ENCODE peak calls at places on chromosomes 1 and 21, in six cellular contexts. C is kidney, K is stomach, S is brain microvascular endothelial cell, A is endodermal cell, B is astrocyte of the spinal cord. T is an unnamed sample.

GRCh38 chr21:14750041-14750440 is 203.9 kb upstream of the SAMSN1 start:
- DNase-seq in C (no peak), K (no peak), S (no peak), A (no peak), B (no peak), T (no peak)

GRCh38 chr1:155005076-155005971 is 2.7 kb downstream of the ZBTB7B start:
- DNase-seq in C (no peak), K (peak), S (no peak), A (no peak), B (no peak), T (no peak)

GRCh38 chr1:100463809-100464424 is 74.0 kb upstream of the GPR88 start:
- DNase-seq in C (peak), K (peak), S (peak), A (peak), B (peak), T (no peak)

GRCh38 chr1:65795311-65795710 is 2.6 kb downstream of the PDE4B start:
- DNase-seq in C (no peak), K (no peak), S (no peak), A (no peak), B (no peak), T (no peak)

GRCh38 chr1:160157174-160157573 is 5.8 kb downstream of the ATP1A4 start:
- DNase-seq in C (no peak), K (no peak), S (no peak), A (no peak), B (no peak), T (no peak)

GRCh38 chr1:173057984-173058383 is 7.2 kb upstream of the TNFSF18 start:
- DNase-seq in C (no peak), K (no peak), S (no peak), A (no peak), B (no peak), T (no peak)

GRCh38 chr1:11406845-11407244 is 72.1 kb upstream of the DISP3 start:
- DNase-seq in C (no peak), K (no peak), S (no peak), A (no peak), B (no peak), T (no peak)

GRCh38 chr1:177383715-177384114 is 213.0 kb downstream of the BRINP2 start:
- DNase-seq in C (no peak), K (no peak), S (no peak), A (no peak), B (peak), T (no peak)

GRCh38 chr1:36652011-36652410 is 169.3 kb upstream of the CSF3R start:
- DNase-seq in C (no peak), K (no peak), S (no peak), A (no peak), B (no peak), T (no peak)

GRCh38 chr1:207058252-207058651 is 5.2 kb downstream of the PFKFB2 start:
- DNase-seq in C (no peak), K (no peak), S (no peak), A (no peak), B (no peak), T (no peak)

GRCh38 chr1:63321788-63322247 is 549 bp upstream of the FOXD3 start:
- DNase-seq in C (no peak), K (no peak), S (no peak), A (peak), B (no peak), T (no peak)

GRCh38 chr1:208261874-208262273 is 17.7 kb upstream of the PLXNA2 start:
- DNase-seq in C (no peak), K (no peak), S (no peak), A (no peak), B (no peak), T (no peak)

GRCh38 chr1:222786107-222786506 is 28.7 kb upstream of the DISP1 start:
- DNase-seq in C (no peak), K (no peak), S (no peak), A (no peak), B (no peak), T (no peak)

GRCh38 chr1:226309398-226310122 is 596 bp upstream of the LIN9 start:
- DNase-seq in C (peak), K (no peak), S (peak), A (no peak), B (no peak), T (no peak)

GRCh38 chr1:69863704-69864103 is 296.0 kb downstream of the LRRC7 start:
- DNase-seq in C (no peak), K (no peak), S (no peak), A (no peak), B (no peak), T (no peak)

GRCh38 chr1:91729621-91730348 is 156.2 kb downstream of the TGFBR3 start:
- DNase-seq in C (no peak), K (no peak), S (no peak), A (no peak), B (no peak), T (no peak)

GRCh38 chr1:225987491-225988316 is 11.4 kb downstream of the SDE2 start:
- DNase-seq in C (no peak), K (no peak), S (no peak), A (no peak), B (peak), T (no peak)

GRCh38 chr1:151210830-151211229 is 12.5 kb downstream of the PIP5K1A start:
- DNase-seq in C (no peak), K (no peak), S (no peak), A (no peak), B (peak), T (no peak)

GRCh38 chr1:111334169-111334568 is 43.5 kb downstream of the CHIA start:
- DNase-seq in C (no peak), K (peak), S (peak), A (peak), B (peak), T (no peak)

GRCh38 chr1:154344977-154345837 is 19.9 kb downstream of the ATP8B2 start:
- DNase-seq in C (peak), K (peak), S (peak), A (peak), B (peak), T (no peak)

GRCh38 chr1:237201155-237201554 is 159.2 kb downstream of the RYR2 start:
- DNase-seq in C (no peak), K (no peak), S (no peak), A (no peak), B (no peak), T (no peak)

GRCh38 chr1:149848340-149848771 is 51.0 kb upstream of the BOLA1 start:
- DNase-seq in C (no peak), K (no peak), S (no peak), A (no peak), B (peak), T (no peak)

GRCh38 chr1:97364086-97364485 is 556.7 kb downstream of the DPYD start:
- DNase-seq in C (no peak), K (no peak), S (no peak), A (no peak), B (peak), T (no peak)

GRCh38 chr1:5898266-5898665 is 94.0 kb downstream of the NPHP4 start:
- DNase-seq in C (no peak), K (no peak), S (no peak), A (no peak), B (no peak), T (no peak)

GRCh38 chr1:21786640-21787039 is 3.7 kb upstream of the USP48 start:
- DNase-seq in C (no peak), K (no peak), S (no peak), A (no peak), B (no peak), T (no peak)

GRCh38 chr1:78069784-78070183 is 24.0 kb downstream of the GIPC2 start:
- DNase-seq in C (no peak), K (no peak), S (no peak), A (no peak), B (no peak), T (no peak)

GRCh38 chr1:223504741-223505140 is 111.5 kb downstream of the CCDC185 start:
- DNase-seq in C (peak), K (peak), S (peak), A (no peak), B (peak), T (peak)

GRCh38 chr1:38727629-38728175 is 131.9 kb downstream of the RRAGC start:
- DNase-seq in C (no peak), K (no peak), S (no peak), A (no peak), B (no peak), T (no peak)

GRCh38 chr1:207923561-207923960 is 12.6 kb upstream of the CD34 start:
- DNase-seq in C (no peak), K (no peak), S (no peak), A (peak), B (no peak), T (no peak)

GRCh38 chr1:68230901-68231626 is 1.3 kb downstream of the WLS start:
- DNase-seq in C (peak), K (peak), S (no peak), A (peak), B (no peak), T (no peak)

GRCh38 chr1:154556422-154556821 is 2.0 kb downstream of the UBE2Q1 start:
- DNase-seq in C (no peak), K (no peak), S (no peak), A (peak), B (no peak), T (no peak)

GRCh38 chr1:198686069-198686728 is 47.4 kb downstream of the PTPRC start:
- DNase-seq in C (no peak), K (no peak), S (no peak), A (no peak), B (peak), T (no peak)

GRCh38 chr1:1599919-1600860 is at the start of gene FNDC10:
- DNase-seq in C (no peak), K (no peak), S (no peak), A (peak), B (no peak), T (no peak)

GRCh38 chr1:77583483-77583882 is 99.0 kb downstream of the ZZZ3 start:
- DNase-seq in C (no peak), K (no peak), S (no peak), A (no peak), B (no peak), T (no peak)

GRCh38 chr1:2136836-2137235 is 57.7 kb downstream of the FAAP20 start:
- DNase-seq in C (no peak), K (no peak), S (no peak), A (no peak), B (no peak), T (no peak)

GRCh38 chr1:230087034-230087721 is 20.1 kb downstream of the GALNT2 start:
- DNase-seq in C (no peak), K (no peak), S (no peak), A (peak), B (no peak), T (no peak)

GRCh38 chr1:218409946-218410510 is 64.9 kb downstream of the TGFB2 start:
- DNase-seq in C (no peak), K (no peak), S (no peak), A (no peak), B (peak), T (no peak)

GRCh38 chr1:231481289-231481688 is 47.2 kb upstream of the TSNAX start:
- DNase-seq in C (no peak), K (no peak), S (no peak), A (no peak), B (no peak), T (no peak)

GRCh38 chr1:64598100-64598571 is 128.2 kb downstream of the CACHD1 start:
- DNase-seq in C (no peak), K (no peak), S (peak), A (peak), B (peak), T (peak)

GRCh38 chr1:185843971-185844370 is 109.8 kb downstream of the HMCN1 start:
- DNase-seq in C (no peak), K (no peak), S (no peak), A (no peak), B (no peak), T (no peak)

GRCh38 chr1:165629848-165630628 is 996 bp upstream of the MGST3 start:
- DNase-seq in C (no peak), K (no peak), S (no peak), A (peak), B (no peak), T (no peak)

GRCh38 chr1:165630629-165631402 is at the start of gene MGST3:
- DNase-seq in C (peak), K (peak), S (peak), A (peak), B (peak), T (peak)

GRCh38 chr1:165632491-165632890 is 1.5 kb downstream of the MGST3 start:
- DNase-seq in C (no peak), K (no peak), S (no peak), A (no peak), B (no peak), T (no peak)

GRCh38 chr1:165632152-165632469 is 1.1 kb downstream of the MGST3 start:
- DNase-seq in C (no peak), K (peak), S (no peak), A (no peak), B (no peak), T (no peak)

GRCh38 chr1:165631403-165632151 is 543 bp downstream of the MGST3 start:
- DNase-seq in C (peak), K (peak), S (peak), A (peak), B (peak), T (peak)
- TF ChIP-seq CTCF in C (peak), K (no peak), S (peak), A (peak), B (peak), T (peak)

DNA sequence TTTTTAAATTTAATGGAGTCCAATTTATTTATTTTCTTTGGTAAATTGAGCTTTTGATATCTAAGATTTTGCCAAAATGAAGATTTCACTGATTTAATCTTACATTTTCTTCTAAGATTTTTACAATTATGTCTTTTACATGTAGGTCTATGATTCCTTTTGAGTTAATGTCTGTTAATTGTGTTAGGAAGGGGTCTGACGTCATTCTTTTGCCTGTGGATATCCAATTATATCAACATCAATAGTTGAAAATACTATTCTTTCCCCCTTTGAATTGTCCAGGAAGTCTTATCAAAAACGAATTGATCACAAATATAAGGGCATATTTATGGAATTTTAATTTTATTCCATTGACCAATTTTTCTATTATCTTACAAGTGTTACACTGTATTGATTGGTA is 1258.8 kb upstream of the B3GALT2 start:
- DNase-seq in C (no peak), K (no peak), S (no peak), A (no peak), B (no peak), T (no peak)
- H3K4me3 ChIP-seq in C (no peak), K (no peak), S (no peak), A (no peak), B (no peak), T (no peak)

GRCh38 chr1:179366093-179366800 is 476 bp downstream of the AXDND1 start:
- DNase-seq in C (no peak), K (no peak), S (no peak), A (no peak), B (peak), T (no peak)
- TF ChIP-seq CTCF in C (no peak), K (no peak), S (no peak), A (peak), B (no peak), T (peak)

DNA sequence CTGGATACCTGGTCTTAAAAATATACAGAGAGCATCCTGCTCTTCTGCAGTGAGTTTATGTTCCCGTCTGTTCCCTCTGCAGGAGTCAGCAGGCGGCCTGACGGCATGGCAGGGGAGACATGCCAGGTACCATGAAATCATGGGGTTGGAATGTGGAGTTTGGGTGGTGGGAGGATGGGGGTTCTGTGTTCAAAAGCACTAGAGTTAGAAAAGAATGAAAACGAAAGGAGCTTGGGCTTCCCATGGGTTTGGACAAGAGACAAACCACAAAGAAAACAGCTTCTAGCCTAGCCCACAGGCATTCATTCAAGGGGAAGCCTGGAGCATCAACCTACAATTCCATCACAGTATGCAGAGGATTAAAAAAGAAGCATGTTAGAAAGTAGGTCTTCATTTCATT is 59.9 kb downstream of the WARS2 start:
- DNase-seq in C (no peak), K (no peak), S (peak), A (peak), B (peak), T (peak)
- H3K4me3 ChIP-seq in C (no peak), K (no peak), S (no peak), A (no peak), B (no peak), T (no peak)

DNA sequence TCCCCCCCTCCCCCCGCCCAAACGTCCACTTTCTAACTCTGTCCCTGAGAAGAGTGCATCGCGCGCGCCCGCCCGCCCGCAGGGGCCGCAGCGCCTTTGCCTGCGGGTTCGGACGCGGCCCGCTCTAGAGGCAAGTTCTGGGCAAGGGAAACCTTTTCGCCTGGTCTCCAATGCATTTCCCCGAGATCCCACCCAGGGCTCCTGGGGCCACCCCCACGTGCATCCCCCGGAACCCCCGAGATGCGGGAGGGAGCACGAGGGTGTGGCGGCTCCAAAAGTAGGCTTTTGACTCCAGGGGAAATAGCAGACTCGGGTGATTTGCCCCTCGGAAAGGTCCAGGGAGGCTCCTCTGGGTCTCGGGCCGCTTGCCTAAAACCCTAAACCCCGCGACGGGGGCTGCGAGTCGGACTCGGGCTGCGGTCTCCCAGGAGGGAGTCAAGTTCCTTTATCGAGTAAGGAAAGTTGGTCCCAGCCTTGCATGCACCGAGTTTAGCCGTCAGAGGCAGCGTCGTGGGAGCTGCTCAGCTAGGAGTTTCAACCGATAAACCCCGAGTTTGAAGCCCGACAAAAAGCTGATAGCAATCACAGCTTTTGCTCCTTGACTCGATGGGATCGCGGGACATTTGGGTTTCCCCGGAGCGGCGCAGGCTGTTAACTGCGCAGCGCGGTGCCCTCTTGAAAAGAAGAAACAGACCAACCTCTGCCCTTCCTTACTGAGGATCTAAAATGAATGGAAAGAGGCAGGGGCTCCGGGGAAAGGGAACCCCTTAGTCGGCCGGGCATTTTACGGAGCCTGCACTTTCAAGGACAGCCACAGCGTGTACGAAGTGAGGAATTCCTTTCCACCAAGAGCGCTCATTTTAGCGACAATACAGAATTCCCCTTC is 158.1 kb downstream of the RUNX1 start:
- DNase-seq in C (peak), K (no peak), S (peak), A (peak), B (peak), T (no peak)
- TF ChIP-seq CTCF in C (no peak), K (no peak), S (peak), A (peak), B (peak), T (peak)